ENCODE peak calls at places on chromosomes 2 and 18, in ten cellular contexts. One of them, this sample, is unnamed.

GRCh38 chr2:145140658-145141057 is 620.7 kb upstream of the ZEB2 start:
- DNase-seq in colonic mucosa: no peak
- DNase-seq in adrenal gland: no peak
- DNase-seq in HL-60: no peak
- DNase-seq in H9: no peak
- DNase-seq in aorta: no peak
- DNase-seq in OCI-LY7: no peak
- DNase-seq in PC-3: no peak
- DNase-seq in Panc1: no peak
- DNase-seq in CD8-positive, alpha-beta T cell: no peak
- DNase-seq in this sample: no peak

GRCh38 chr2:134466141-134466540 is 212.3 kb downstream of the MGAT5 start:
- DNase-seq in colonic mucosa: peak; percentile 24
- DNase-seq in adrenal gland: peak; percentile 62
- DNase-seq in HL-60: no peak
- DNase-seq in H9: peak; percentile 61
- DNase-seq in aorta: no peak
- DNase-seq in OCI-LY7: peak; percentile 65
- DNase-seq in PC-3: peak; percentile 55
- DNase-seq in Panc1: no peak
- DNase-seq in CD8-positive, alpha-beta T cell: no peak
- DNase-seq in this sample: peak; percentile 66

GRCh38 chr2:9703085-9703641 is 72.4 kb upstream of the YWHAQ start:
- DNase-seq in colonic mucosa: peak; percentile 26
- DNase-seq in adrenal gland: no peak
- DNase-seq in HL-60: no peak
- DNase-seq in H9: no peak
- DNase-seq in aorta: peak; percentile 71
- DNase-seq in OCI-LY7: no peak
- DNase-seq in PC-3: peak; percentile 98
- DNase-seq in Panc1: peak; percentile 39
- DNase-seq in CD8-positive, alpha-beta T cell: peak; percentile 93
- DNase-seq in this sample: peak; percentile 35

GRCh38 chr2:148391324-148391723 is 253.2 kb upstream of the EPC2 start:
- DNase-seq in colonic mucosa: no peak
- DNase-seq in adrenal gland: no peak
- DNase-seq in HL-60: no peak
- DNase-seq in H9: no peak
- DNase-seq in aorta: no peak
- DNase-seq in OCI-LY7: no peak
- DNase-seq in PC-3: peak; percentile 9
- DNase-seq in Panc1: no peak
- DNase-seq in CD8-positive, alpha-beta T cell: no peak
- DNase-seq in this sample: no peak

GRCh38 chr2:215950009-215950408 is 63.3 kb downstream of the MREG start:
- DNase-seq in colonic mucosa: no peak
- DNase-seq in adrenal gland: no peak
- DNase-seq in HL-60: no peak
- DNase-seq in H9: no peak
- DNase-seq in aorta: no peak
- DNase-seq in OCI-LY7: peak; percentile 57
- DNase-seq in PC-3: peak; percentile 81
- DNase-seq in Panc1: no peak
- DNase-seq in CD8-positive, alpha-beta T cell: no peak
- DNase-seq in this sample: no peak

GRCh38 chr2:223510713-223511112 is 91.4 kb downstream of the SCG2 start:
- DNase-seq in colonic mucosa: no peak
- DNase-seq in adrenal gland: no peak
- DNase-seq in HL-60: no peak
- DNase-seq in H9: no peak
- DNase-seq in aorta: no peak
- DNase-seq in OCI-LY7: no peak
- DNase-seq in PC-3: no peak
- DNase-seq in Panc1: no peak
- DNase-seq in CD8-positive, alpha-beta T cell: no peak
- DNase-seq in this sample: no peak

GRCh38 chr2:136117391-136117841 is 533 bp downstream of the CXCR4 start:
- DNase-seq in colonic mucosa: peak; percentile 36
- DNase-seq in adrenal gland: peak; percentile 68
- DNase-seq in HL-60: peak; percentile 45
- DNase-seq in H9: peak; percentile 47
- DNase-seq in aorta: peak; percentile 58
- DNase-seq in OCI-LY7: peak; percentile 71
- DNase-seq in PC-3: peak; percentile 12
- DNase-seq in Panc1: no peak
- DNase-seq in CD8-positive, alpha-beta T cell: peak; percentile 51
- DNase-seq in this sample: peak; percentile 17

GRCh38 chr2:223396993-223397392 is 205.2 kb downstream of the SCG2 start:
- DNase-seq in colonic mucosa: no peak
- DNase-seq in adrenal gland: no peak
- DNase-seq in HL-60: no peak
- DNase-seq in H9: no peak
- DNase-seq in aorta: no peak
- DNase-seq in OCI-LY7: no peak
- DNase-seq in PC-3: no peak
- DNase-seq in Panc1: no peak
- DNase-seq in CD8-positive, alpha-beta T cell: no peak
- DNase-seq in this sample: no peak

GRCh38 chr2:28047698-28048097 is 157.2 kb downstream of the BABAM2 start:
- DNase-seq in colonic mucosa: no peak
- DNase-seq in adrenal gland: no peak
- DNase-seq in HL-60: peak; percentile 8
- DNase-seq in H9: no peak
- DNase-seq in aorta: no peak
- DNase-seq in OCI-LY7: no peak
- DNase-seq in PC-3: peak; percentile 15
- DNase-seq in Panc1: no peak
- DNase-seq in CD8-positive, alpha-beta T cell: no peak
- DNase-seq in this sample: no peak

GRCh38 chr2:97718051-97718882 is 4.9 kb downstream of the ZAP70 start:
- DNase-seq in colonic mucosa: peak; percentile 33
- DNase-seq in adrenal gland: no peak
- DNase-seq in HL-60: peak; percentile 86
- DNase-seq in H9: no peak
- DNase-seq in aorta: no peak
- DNase-seq in OCI-LY7: peak; percentile 81
- DNase-seq in PC-3: no peak
- DNase-seq in Panc1: no peak
- DNase-seq in CD8-positive, alpha-beta T cell: peak; percentile 80
- DNase-seq in this sample: no peak

GRCh38 chr2:112876971-112877361 is 34.0 kb upstream of the IL37 start:
- DNase-seq in colonic mucosa: no peak
- DNase-seq in adrenal gland: no peak
- DNase-seq in HL-60: no peak
- DNase-seq in H9: no peak
- DNase-seq in aorta: no peak
- DNase-seq in OCI-LY7: no peak
- DNase-seq in PC-3: peak; percentile 16
- DNase-seq in Panc1: no peak
- DNase-seq in CD8-positive, alpha-beta T cell: no peak
- DNase-seq in this sample: no peak

GRCh38 chr18:33817096-33817495 is 239.1 kb downstream of the ASXL3 start:
- DNase-seq in colonic mucosa: no peak
- DNase-seq in adrenal gland: no peak
- DNase-seq in HL-60: no peak
- DNase-seq in H9: no peak
- DNase-seq in aorta: no peak
- DNase-seq in OCI-LY7: no peak
- DNase-seq in PC-3: peak; percentile 8
- DNase-seq in Panc1: no peak
- DNase-seq in CD8-positive, alpha-beta T cell: no peak
- DNase-seq in this sample: no peak

GRCh38 chr18:6004683-6005082 is 109.4 kb upstream of the TMEM200C start:
- DNase-seq in colonic mucosa: no peak
- DNase-seq in adrenal gland: no peak
- DNase-seq in HL-60: no peak
- DNase-seq in H9: no peak
- DNase-seq in aorta: no peak
- DNase-seq in OCI-LY7: no peak
- DNase-seq in PC-3: no peak
- DNase-seq in Panc1: no peak
- DNase-seq in CD8-positive, alpha-beta T cell: no peak
- DNase-seq in this sample: no peak

GRCh38 chr2:226184940-226185575 is 614.6 kb downstream of the IRS1 start:
- DNase-seq in colonic mucosa: no peak
- DNase-seq in adrenal gland: no peak
- DNase-seq in HL-60: no peak
- DNase-seq in H9: no peak
- DNase-seq in aorta: no peak
- DNase-seq in OCI-LY7: no peak
- DNase-seq in PC-3: no peak
- DNase-seq in Panc1: no peak
- DNase-seq in CD8-positive, alpha-beta T cell: no peak
- DNase-seq in this sample: no peak

GRCh38 chr2:26566081-26566375 is 75.1 kb downstream of the CIB4 start:
- DNase-seq in colonic mucosa: no peak
- DNase-seq in adrenal gland: no peak
- DNase-seq in HL-60: no peak
- DNase-seq in H9: no peak
- DNase-seq in aorta: no peak
- DNase-seq in OCI-LY7: no peak
- DNase-seq in PC-3: no peak
- DNase-seq in Panc1: no peak
- DNase-seq in CD8-positive, alpha-beta T cell: no peak
- DNase-seq in this sample: no peak

GRCh38 chr2:75113217-75113616 is 86.1 kb downstream of the TACR1 start:
- DNase-seq in colonic mucosa: no peak
- DNase-seq in adrenal gland: no peak
- DNase-seq in HL-60: no peak
- DNase-seq in H9: no peak
- DNase-seq in aorta: no peak
- DNase-seq in OCI-LY7: no peak
- DNase-seq in PC-3: no peak
- DNase-seq in Panc1: no peak
- DNase-seq in CD8-positive, alpha-beta T cell: no peak
- DNase-seq in this sample: no peak

DNA sequence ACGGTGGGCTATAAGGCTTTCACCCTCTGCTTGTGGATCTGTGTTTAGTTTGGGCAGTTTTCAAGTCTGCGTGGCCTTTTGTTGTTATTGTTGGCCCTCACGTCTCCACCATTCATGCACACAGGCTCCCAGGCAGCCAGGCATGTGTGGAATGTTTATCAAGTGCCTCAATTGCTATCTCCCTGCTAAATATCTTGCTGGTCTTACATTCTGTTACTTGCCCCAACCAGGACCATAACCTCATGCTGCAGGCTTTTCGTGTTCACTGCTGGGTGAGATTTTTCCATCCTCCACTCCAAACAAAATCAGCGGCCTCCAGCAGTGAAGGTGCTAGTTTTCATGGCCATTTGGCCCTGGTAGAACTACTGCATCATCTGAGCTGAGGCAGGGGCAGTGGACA is 63.0 kb upstream of the DSC1 start:
- DNase-seq in colonic mucosa: no peak
- DNase-seq in adrenal gland: no peak
- DNase-seq in HL-60: no peak
- DNase-seq in H9: peak; percentile 50
- DNase-seq in aorta: peak; percentile 49
- DNase-seq in OCI-LY7: no peak
- DNase-seq in PC-3: no peak
- DNase-seq in Panc1: no peak
- DNase-seq in CD8-positive, alpha-beta T cell: no peak
- DNase-seq in this sample: peak; percentile 23
- H3K27ac ChIP-seq in colonic mucosa: no peak overlapping the region
- H3K27ac ChIP-seq in adrenal gland: no peak overlapping the region
- H3K27ac ChIP-seq in HL-60: no peak overlapping the region
- H3K27ac ChIP-seq in H9: no peak overlapping the region
- H3K27ac ChIP-seq in aorta: no peak overlapping the region
- H3K27ac ChIP-seq in OCI-LY7: no peak overlapping the region
- H3K27ac ChIP-seq in PC-3: no peak overlapping the region
- H3K27ac ChIP-seq in Panc1: no peak overlapping the region
- H3K27ac ChIP-seq in CD8-positive, alpha-beta T cell: no peak overlapping the region
- H3K27ac ChIP-seq in this sample: peak overlapping the region; percentile 71

GRCh38 chr2:99707592-99707991 is 217.8 kb upstream of the REV1 start:
- DNase-seq in colonic mucosa: no peak
- DNase-seq in adrenal gland: no peak
- DNase-seq in HL-60: no peak
- DNase-seq in H9: no peak
- DNase-seq in aorta: no peak
- DNase-seq in OCI-LY7: no peak
- DNase-seq in PC-3: no peak
- DNase-seq in Panc1: no peak
- DNase-seq in CD8-positive, alpha-beta T cell: no peak
- DNase-seq in this sample: no peak
- H3K27ac ChIP-seq in colonic mucosa: no peak overlapping the region
- H3K27ac ChIP-seq in adrenal gland: no peak overlapping the region
- H3K27ac ChIP-seq in HL-60: no peak overlapping the region
- H3K27ac ChIP-seq in H9: no peak overlapping the region
- H3K27ac ChIP-seq in aorta: no peak overlapping the region
- H3K27ac ChIP-seq in OCI-LY7: peak overlapping the region; percentile 51
- H3K27ac ChIP-seq in PC-3: no peak overlapping the region
- H3K27ac ChIP-seq in Panc1: no peak overlapping the region
- H3K27ac ChIP-seq in CD8-positive, alpha-beta T cell: no peak overlapping the region
- H3K27ac ChIP-seq in this sample: no peak overlapping the region

DNA sequence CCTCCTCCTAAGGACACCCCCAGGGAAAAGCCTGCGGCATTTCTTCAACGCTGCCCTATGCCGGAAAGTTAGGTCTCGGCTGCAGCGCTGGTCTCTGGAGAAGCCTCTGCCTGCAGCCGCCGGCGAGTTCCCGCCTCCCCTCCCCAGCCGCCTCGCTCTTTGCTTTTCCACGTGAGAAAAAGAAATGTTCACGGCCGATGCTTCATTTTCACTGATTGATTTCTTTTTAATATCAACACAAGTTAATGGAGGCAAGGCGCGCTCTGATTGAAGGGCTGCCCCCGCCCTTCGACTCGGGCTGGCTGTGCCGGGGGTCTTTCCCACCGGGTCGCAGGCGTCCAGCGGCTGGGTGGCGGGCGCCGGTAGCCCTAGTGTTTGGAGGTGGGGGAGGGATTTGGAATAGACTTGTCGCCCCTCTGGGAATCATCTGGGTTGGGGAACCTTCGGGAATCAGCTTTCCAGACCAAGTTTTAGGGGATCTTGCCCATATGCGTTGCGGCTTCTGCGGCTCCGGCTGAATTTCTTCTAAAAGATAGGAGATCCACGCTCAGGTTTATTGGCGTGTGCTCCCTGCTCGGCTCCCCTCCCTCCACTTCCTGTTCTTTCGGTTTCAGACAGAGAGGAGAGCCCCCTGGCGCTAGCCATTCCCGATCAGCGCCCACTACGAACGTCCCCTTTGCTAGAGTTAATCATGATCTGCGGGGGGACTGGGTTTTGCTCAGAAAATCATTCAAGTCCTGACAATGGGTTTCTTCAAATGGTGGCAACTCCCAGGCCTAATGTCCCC is 4.1 kb downstream of the NRP2 start:
- DNase-seq in colonic mucosa: no peak
- DNase-seq in adrenal gland: peak; percentile 58
- DNase-seq in HL-60: no peak
- DNase-seq in H9: peak; percentile 51
- DNase-seq in aorta: peak; percentile 63
- DNase-seq in OCI-LY7: no peak
- DNase-seq in PC-3: no peak
- DNase-seq in Panc1: no peak
- DNase-seq in CD8-positive, alpha-beta T cell: no peak
- DNase-seq in this sample: no peak
- H3K27ac ChIP-seq in colonic mucosa: no peak overlapping the region
- H3K27ac ChIP-seq in adrenal gland: no peak overlapping the region
- H3K27ac ChIP-seq in HL-60: no peak overlapping the region
- H3K27ac ChIP-seq in H9: no peak overlapping the region
- H3K27ac ChIP-seq in aorta: no peak overlapping the region
- H3K27ac ChIP-seq in OCI-LY7: no peak overlapping the region
- H3K27ac ChIP-seq in PC-3: no peak overlapping the region
- H3K27ac ChIP-seq in Panc1: no peak overlapping the region
- H3K27ac ChIP-seq in CD8-positive, alpha-beta T cell: no peak overlapping the region
- H3K27ac ChIP-seq in this sample: no peak overlapping the region

GRCh38 chr2:157075924-157076323 is 181.6 kb upstream of the GALNT5 start:
- DNase-seq in colonic mucosa: no peak
- DNase-seq in adrenal gland: no peak
- DNase-seq in HL-60: no peak
- DNase-seq in H9: no peak
- DNase-seq in aorta: no peak
- DNase-seq in OCI-LY7: no peak
- DNase-seq in PC-3: no peak
- DNase-seq in Panc1: no peak
- DNase-seq in CD8-positive, alpha-beta T cell: no peak
- DNase-seq in this sample: no peak
- H3K27ac ChIP-seq in colonic mucosa: no peak overlapping the region
- H3K27ac ChIP-seq in adrenal gland: no peak overlapping the region
- H3K27ac ChIP-seq in HL-60: no peak overlapping the region
- H3K27ac ChIP-seq in H9: no peak overlapping the region
- H3K27ac ChIP-seq in aorta: no peak overlapping the region
- H3K27ac ChIP-seq in OCI-LY7: no peak overlapping the region
- H3K27ac ChIP-seq in PC-3: no peak overlapping the region
- H3K27ac ChIP-seq in Panc1: no peak overlapping the region
- H3K27ac ChIP-seq in CD8-positive, alpha-beta T cell: no peak overlapping the region
- H3K27ac ChIP-seq in this sample: no peak overlapping the region